ENCODE peak calls at places on chromosomes 6 and 20, in four cellular contexts. W is H9, S is keratinocyte, T is fibroblast of lung. P is an unnamed sample.
A peak's percentile ranks its signal among the peaks of the same experiment; 100 is the strongest.

GRCh38 chr6:99739526-99739925 is 132.9 kb downstream of the PRDM13 start:
- DNase-seq in W (no peak), T (no peak), S (no peak), P (no peak)

GRCh38 chr20:23368316-23369110 is 6.5 kb downstream of the GZF1 start:
- DNase-seq in T (no peak), S (no peak), W (no peak), P (no peak)

GRCh38 chr6:73586416-73586974 is 65.7 kb upstream of the EEF1A1 start:
- DNase-seq in S (no peak), T (peak; percentile 36), W (no peak), P (no peak)

GRCh38 chr6:34791164-34791841 is 580 bp upstream of the BLTP3A start:
- DNase-seq in S (no peak), W (peak; percentile 66), T (peak; percentile 29), P (peak; percentile 69)

GRCh38 chr6:125781307-125781868 is 9.4 kb upstream of the NCOA7 start:
- DNase-seq in S (no peak), T (peak; percentile 38), W (no peak), P (no peak)

GRCh38 chr6:45692021-45692420 is 314.3 kb upstream of the SUPT3H start:
- DNase-seq in W (no peak), S (no peak), T (no peak), P (no peak)

GRCh38 chr20:35601021-35601973 is 14.3 kb upstream of the SPAG4 start:
- DNase-seq in T (peak; percentile 76), S (no peak), W (peak; percentile 80), P (peak; percentile 88)

GRCh38 chr6:43420012-43420411 is 7.3 kb upstream of the ABCC10 start:
- DNase-seq in W (no peak), S (no peak), T (no peak), P (no peak)

GRCh38 chr6:31626952-31627351 is 6.4 kb downstream of the PRRC2A start:
- DNase-seq in T (no peak), S (no peak), W (no peak), P (no peak)
- H4K20me1 ChIP-seq in T (no peaks in the 10 kb centered on the region), S (peaks cover 26% of the 10 kb centered on the region), W (no peaks in the 10 kb centered on the region), P (peaks cover 25% of the 10 kb centered on the region)

DNA sequence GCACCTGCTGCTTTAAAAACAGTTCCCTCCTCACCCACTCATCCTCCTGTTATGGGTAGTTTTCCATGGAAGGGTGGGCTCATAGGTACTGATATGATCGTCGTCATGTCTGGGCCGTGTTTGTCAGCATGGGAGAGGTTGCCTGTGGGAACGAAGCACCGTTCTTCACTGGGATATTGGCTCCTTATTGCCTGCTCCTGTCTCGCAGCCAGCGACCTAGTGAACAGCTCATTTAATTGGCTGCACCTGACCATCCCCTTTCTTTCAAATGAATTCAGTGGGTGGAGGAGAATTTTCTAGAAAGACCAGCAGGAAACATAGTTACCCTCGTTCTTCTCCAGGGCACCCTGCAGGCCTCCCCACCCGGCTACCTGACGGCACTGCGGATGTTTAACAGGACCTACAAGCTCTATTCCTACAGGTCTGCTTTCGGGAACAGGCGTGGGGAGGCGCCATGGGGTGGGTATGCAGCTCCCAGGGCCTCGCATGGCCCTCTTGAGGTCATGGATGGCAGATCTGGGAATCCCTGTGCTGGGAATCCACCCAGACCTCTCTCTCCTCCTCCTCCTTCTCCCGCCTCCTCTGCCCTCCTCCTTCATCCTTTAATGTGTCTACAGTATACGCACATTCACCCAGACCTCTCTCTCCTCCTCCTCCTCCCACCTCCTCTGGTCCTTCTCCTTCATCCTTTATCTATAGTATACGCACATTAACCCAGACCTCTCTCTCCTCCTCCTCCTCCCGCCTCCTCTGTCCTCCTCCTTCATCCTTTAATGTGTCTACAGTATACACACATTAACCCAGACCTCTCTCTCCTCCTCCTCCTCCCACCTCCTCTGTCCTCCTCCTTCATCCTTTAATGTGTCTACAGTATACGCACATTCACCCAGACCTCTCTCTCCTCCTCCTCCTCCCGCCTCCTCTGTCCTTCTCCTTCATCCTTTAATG is 21.9 kb downstream of the ENTPD6 start:
- DNase-seq in W (no peak), T (no peak), S (no peak), P (no peak)
- H3K4me1 ChIP-seq in W (no peaks in the 10 kb centered on the region), T (peaks cover 2% of the 10 kb centered on the region), S (peaks cover 2% of the 10 kb centered on the region), P (peaks cover 2% of the 10 kb centered on the region)

GRCh38 chr6:3324262-3324942 is 65.7 kb downstream of the PSMG4 start:
- DNase-seq in W (no peak), S (no peak), T (peak; percentile 98), P (peak; percentile 51)

GRCh38 chr6:3321875-3322274 is 63.1 kb downstream of the PSMG4 start:
- DNase-seq in T (no peak), W (no peak), S (no peak), P (no peak)

GRCh38 chr6:3322366-3322890 is 63.7 kb downstream of the PSMG4 start:
- DNase-seq in T (no peak), S (no peak), W (no peak), P (no peak)

GRCh38 chr6:3323696-3324261 is 65.0 kb downstream of the PSMG4 start:
- DNase-seq in S (no peak), T (no peak), W (no peak), P (no peak)

DNA sequence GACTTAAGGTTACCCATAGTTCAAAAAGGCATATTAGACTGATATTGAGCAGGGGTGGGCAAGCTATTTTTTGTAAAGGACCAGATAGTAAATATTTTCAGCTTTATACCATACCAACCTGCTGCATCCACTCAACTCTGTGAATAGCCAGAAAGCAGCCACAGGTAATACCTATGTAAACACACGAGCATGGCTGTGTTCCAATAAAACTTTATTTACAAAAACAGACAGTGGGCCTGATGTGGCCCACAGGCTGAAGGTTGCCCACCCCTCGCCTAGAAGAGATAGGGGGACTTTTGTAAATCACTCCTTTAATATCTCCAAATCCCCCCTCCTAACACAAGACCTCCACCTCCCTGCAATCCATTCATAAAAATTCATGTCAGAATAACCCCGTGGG is 64.4 kb downstream of the PSMG4 start:
- DNase-seq in T (no peak), W (no peak), S (no peak), P (no peak)
- H4K20me1 ChIP-seq in T (no peaks in the 10 kb centered on the region), W (no peaks in the 10 kb centered on the region), S (no peaks in the 10 kb centered on the region), P (no peaks in the 10 kb centered on the region)

DNA sequence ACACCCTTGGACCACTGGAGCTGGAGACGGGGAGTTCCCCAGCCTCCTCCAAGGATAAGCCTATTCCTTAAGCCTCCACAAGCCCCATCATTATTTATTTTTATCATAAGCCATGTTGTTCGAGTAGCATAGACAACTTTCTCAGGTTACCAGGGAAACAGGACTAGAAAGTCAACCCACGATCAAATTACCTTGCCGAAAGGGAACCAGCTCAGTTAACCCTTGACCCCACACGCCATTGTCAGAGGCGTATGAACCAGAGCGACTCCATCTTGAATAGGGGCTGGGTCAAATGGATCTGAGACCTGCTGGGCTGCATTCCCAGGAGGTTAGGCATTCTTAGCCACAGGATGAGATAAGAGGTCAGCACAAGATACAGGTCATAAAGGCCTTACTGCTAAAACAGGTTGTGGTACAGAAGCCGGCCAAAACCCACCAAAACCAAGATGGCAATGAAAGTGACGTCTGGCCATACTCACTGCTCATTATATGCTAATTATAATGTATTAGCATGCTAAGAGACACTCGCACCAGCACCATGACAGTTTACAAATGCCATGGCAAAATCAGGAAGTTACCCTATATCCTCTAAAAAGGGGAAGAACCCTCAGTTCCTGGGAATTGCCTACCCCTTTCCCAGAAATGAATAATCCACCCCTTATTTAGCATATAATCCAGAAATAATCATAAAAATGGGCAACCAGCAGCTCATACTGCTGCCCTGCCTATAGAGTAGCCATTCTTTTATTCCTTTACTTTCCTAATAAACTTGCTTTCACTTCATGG is 22.4 kb downstream of the SYNJ2 start:
- DNase-seq in W (no peak), T (no peak), S (no peak), P (no peak)
- H3K4me1 ChIP-seq in W (peaks cover 16% of the 10 kb centered on the region), T (peaks cover 46% of the 10 kb centered on the region), S (peaks cover 35% of the 10 kb centered on the region), P (peaks cover 29% of the 10 kb centered on the region)

GRCh38 chr20:20702330-20703245 is 9.9 kb downstream of the RALGAPA2 start:
- DNase-seq in S (no peak), T (no peak), W (no peak), P (no peak)
- H4K20me1 ChIP-seq in S (no peaks in the 10 kb centered on the region), T (no peaks in the 10 kb centered on the region), W (no peaks in the 10 kb centered on the region), P (peaks cover 4% of the 10 kb centered on the region)

DNA sequence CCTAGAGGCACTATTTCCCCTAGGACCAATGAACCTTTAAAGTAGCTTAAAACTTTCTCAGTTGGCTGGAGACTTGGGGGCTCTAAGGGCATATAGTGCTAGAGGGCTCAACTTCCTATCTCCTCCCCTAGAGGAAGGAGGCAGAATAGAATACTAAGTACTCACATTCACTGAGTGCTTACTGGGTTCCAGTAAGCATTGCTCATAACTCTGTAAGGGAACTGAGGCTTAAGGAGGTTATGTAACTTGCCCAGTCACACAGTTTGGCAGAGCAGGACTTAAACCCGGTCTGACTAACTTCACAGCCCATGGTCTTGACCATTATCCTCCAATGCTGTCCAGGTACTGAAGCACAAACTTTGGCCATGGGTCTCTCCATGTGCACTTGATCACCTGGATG is 12.5 kb downstream of the SESN1 start:
- DNase-seq in T (peak; percentile 51), S (no peak), W (no peak), P (no peak)
- H3K4me1 ChIP-seq in T (no peaks in the 10 kb centered on the region), S (no peaks in the 10 kb centered on the region), W (no peaks in the 10 kb centered on the region), P (no peaks in the 10 kb centered on the region)

GRCh38 chr6:156866181-156866862 is 89.1 kb downstream of the ARID1B start:
- DNase-seq in T (peak; percentile 74), W (no peak), S (no peak), P (peak; percentile 26)
- H4K20me1 ChIP-seq in T (no peaks in the 10 kb centered on the region), W (no peaks in the 10 kb centered on the region), S (no peaks in the 10 kb centered on the region), P (peaks cover 72% of the 10 kb centered on the region)

GRCh38 chr6:37160922-37161778 is 8.8 kb upstream of the PIM1 start:
- DNase-seq in W (no peak), T (peak; percentile 86), S (no peak), P (peak; percentile 32)
- H3K4me1 ChIP-seq in W (no peaks in the 10 kb centered on the region), T (no peaks in the 10 kb centered on the region), S (no peaks in the 10 kb centered on the region), P (peaks cover 12% of the 10 kb centered on the region)